ENCODE peak calls at places on chromosome 4, in six cellular contexts. N, V, O, A, Z and R are unnamed samples.

GRCh38 chr4:102445213-102445612 is 55.9 kb upstream of the NFKB1 start:
- DNase-seq in Z (no peak), V (no peak), A (no peak), N (no peak), O (no peak), R (no peak)

GRCh38 chr4:14149469-14150030 is 522.0 kb upstream of the BOD1L1 start:
- DNase-seq in A (no peak), V (peak), N (no peak), O (no peak), Z (no peak), R (peak)

GRCh38 chr4:107213880-107214279 is 177.8 kb upstream of the DKK2 start:
- DNase-seq in A (no peak), N (no peak), O (no peak), V (peak), Z (no peak), R (no peak)

GRCh38 chr4:176789955-176790354 is 2.8 kb downstream of the VEGFC start:
- DNase-seq in A (peak), V (peak), Z (no peak), O (no peak), N (peak), R (no peak)

GRCh38 chr4:124104101-124104500 is 608.4 kb downstream of the ANKRD50 start:
- DNase-seq in O (no peak), A (no peak), Z (no peak), V (no peak), N (no peak), R (no peak)

GRCh38 chr4:185754961-185755360 is 57.0 kb downstream of the SORBS2 start:
- DNase-seq in A (no peak), N (peak), Z (no peak), V (no peak), O (no peak), R (no peak)

GRCh38 chr4:26568446-26568994 is 15.4 kb upstream of the TBC1D19 start:
- DNase-seq in N (no peak), A (peak), Z (no peak), O (no peak), V (peak), R (no peak)

GRCh38 chr4:76194325-76194724 is 19.3 kb downstream of the SCARB2 start:
- DNase-seq in Z (no peak), A (no peak), N (no peak), V (peak), O (no peak), R (no peak)

GRCh38 chr4:119025440-119025839 is 110.2 kb upstream of the MYOZ2 start:
- DNase-seq in Z (no peak), O (no peak), V (peak), N (no peak), A (no peak), R (no peak)

GRCh38 chr4:122793811-122794210 is 32.8 kb upstream of the FGF2 start:
- DNase-seq in V (no peak), O (no peak), Z (no peak), N (no peak), A (no peak), R (no peak)

GRCh38 chr4:184851200-184851541 is 25.4 kb upstream of the ACSL1 start:
- DNase-seq in O (no peak), A (no peak), Z (no peak), N (no peak), V (no peak), R (no peak)